ENCODE peak calls at places on chromosomes 12 and 14, in six cellular contexts. S is heart right ventricle; O is anterior cingulate cortex; V is stimulated activated CD8-positive, alpha-beta memory T cell treated with anti-CD3 and anti-CD28 coated beads, Interleukin-7, amount 100 ng/mL, for 1 hour; Y is non-pigmented ciliary epithelial cell; F is B cell. L is an unnamed sample.

GRCh38 chr12:110689002-110689600 is at the start of gene HVCN1:
- DNase-seq in S (peak), O (peak), V (no peak), Y (no peak), F (peak), L (no peak)

GRCh38 chr12:26830358-26830757 is 2.6 kb downstream of the ITPR2 start:
- DNase-seq in S (no peak), O (no peak), V (no peak), Y (no peak), F (no peak), L (no peak)

GRCh38 chr14:62654641-62655040 is 390.6 kb downstream of the KCNH5 start:
- DNase-seq in S (no peak), O (no peak), V (no peak), Y (no peak), F (no peak), L (no peak)

GRCh38 chr12:56900583-56900982 is 33.6 kb downstream of the SDR9C7 start:
- DNase-seq in S (no peak), O (no peak), V (no peak), Y (no peak), F (no peak), L (no peak)

GRCh38 chr14:61588419-61588901 is 106.9 kb upstream of the HIF1A start:
- DNase-seq in S (no peak), O (no peak), V (no peak), Y (no peak), F (no peak), L (no peak)

GRCh38 chr12:46472893-46473633 is 100.5 kb upstream of the SLC38A2 start:
- DNase-seq in S (no peak), O (no peak), V (no peak), Y (no peak), F (no peak), L (no peak)

GRCh38 chr12:124545508-124546418 is 21.6 kb downstream of the NCOR2 start:
- DNase-seq in S (no peak), O (no peak), V (no peak), Y (peak), F (peak), L (no peak)

GRCh38 chr14:40098468-40098867 is 666.2 kb upstream of the FBXO33 start:
- DNase-seq in S (no peak), O (no peak), V (no peak), Y (no peak), F (no peak), L (no peak)

GRCh38 chr12:71958056-71958455 is 19.4 kb downstream of the TPH2 start:
- DNase-seq in S (no peak), O (no peak), V (no peak), Y (no peak), F (no peak), L (no peak)

GRCh38 chr14:75059642-75060041 is 4.2 kb downstream of the ACYP1 start:
- DNase-seq in S (no peak), O (no peak), V (no peak), Y (no peak), F (no peak), L (no peak)

GRCh38 chr14:22386924-22387775 is 201.9 kb downstream of the DAD1 start:
- DNase-seq in S (no peak), O (peak), V (no peak), Y (no peak), F (peak), L (no peak)

GRCh38 chr14:23580152-23580926 is 1.7 kb upstream of the JPH4 start:
- DNase-seq in S (no peak), O (no peak), V (no peak), Y (no peak), F (no peak), L (no peak)